ENCODE peak calls at places on chromosomes 2 and 18, in six cellular contexts. O, I, W, R, K and Y are unnamed samples.
A peak's percentile ranks its signal among the peaks of the same experiment; 100 is the strongest.

GRCh38 chr2:147348886-147349285 is 495.9 kb upstream of the ACVR2A start:
- DNase-seq in O (no peak), I (no peak), W (no peak), R (no peak), K (no peak), Y (no peak)

GRCh38 chr18:74139888-74140287 is 7.7 kb downstream of the FBXO15 start:
- DNase-seq in O (peak; percentile 76), I (no peak), W (no peak), R (no peak), K (peak; percentile 53), Y (peak; percentile 38)

GRCh38 chr18:21241224-21242131 is 554 bp upstream of the GREB1L start:
- DNase-seq in O (peak; percentile 21), I (no peak), W (peak; percentile 45), R (peak; percentile 31), K (peak; percentile 38), Y (no peak)

GRCh38 chr2:231786177-231786916 is at the start of gene COPS7B:
- DNase-seq in O (peak; percentile 75), I (peak; percentile 77), W (peak; percentile 85), R (peak; percentile 89), K (peak; percentile 90), Y (peak; percentile 86)

GRCh38 chr2:145815933-145816332 is 1296.0 kb upstream of the ZEB2 start:
- DNase-seq in O (peak; percentile 7), I (no peak), W (no peak), R (no peak), K (no peak), Y (no peak)

GRCh38 chr2:159118115-159118858 is 149.8 kb downstream of the TANC1 start:
- DNase-seq in O (peak; percentile 87), I (peak; percentile 85), W (peak; percentile 93), R (peak; percentile 70), K (peak; percentile 73), Y (peak; percentile 68)

GRCh38 chr2:240996834-240997140 is 1.6 kb upstream of the SNED1 start:
- DNase-seq in O (no peak), I (no peak), W (no peak), R (no peak), K (no peak), Y (no peak)

GRCh38 chr2:46072146-46072820 is 224.9 kb upstream of the EPAS1 start:
- DNase-seq in O (no peak), I (no peak), W (no peak), R (no peak), K (no peak), Y (no peak)

DNA sequence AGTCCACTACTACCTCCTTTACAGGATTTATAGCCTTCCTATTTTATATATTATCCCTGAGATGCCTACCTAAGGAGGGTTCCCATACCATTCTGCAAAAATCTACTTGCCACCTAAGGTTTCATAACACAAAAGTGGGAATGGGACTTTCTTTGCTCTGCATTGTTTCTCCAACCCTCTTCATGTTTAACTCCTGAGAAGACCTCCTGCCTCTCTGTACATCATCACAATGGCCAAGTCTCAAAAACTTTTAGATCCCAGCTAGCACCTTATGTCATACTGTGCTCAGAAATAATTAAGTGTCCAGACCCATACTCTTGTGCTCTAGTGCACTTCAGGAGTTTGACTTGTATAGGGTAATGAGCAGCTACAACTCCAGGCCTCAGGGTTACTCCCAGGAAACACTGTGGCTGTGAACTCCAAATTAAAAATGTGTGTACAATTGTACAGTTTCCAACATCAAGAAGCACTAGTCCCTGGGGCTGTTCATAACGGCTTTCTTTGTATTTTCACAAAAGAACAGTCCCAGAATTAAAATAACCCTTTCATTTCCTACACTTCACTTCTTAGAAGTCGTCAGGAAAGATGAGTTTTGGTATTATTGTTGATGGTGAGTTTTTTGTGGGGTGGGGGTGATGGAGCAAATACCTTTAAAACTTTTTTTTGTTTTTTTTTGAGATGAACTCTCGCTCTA is 39.4 kb downstream of the METAP1D start:
- DNase-seq in O (no peak), I (no peak), W (no peak), R (no peak), K (no peak), Y (no peak)
- TF ChIP-seq CTCF in O (no peak), I (no peak), W (no peak), R (no peak), K (no peak), Y (no peak)

GRCh38 chr18:34870916-34871315 is 160.8 kb downstream of the DTNA start:
- DNase-seq in O (no peak), I (no peak), W (no peak), R (no peak), K (no peak), Y (no peak)

GRCh38 chr18:34866739-34867138 is 156.6 kb downstream of the DTNA start:
- DNase-seq in O (peak; percentile 33), I (no peak), W (no peak), R (no peak), K (no peak), Y (no peak)

GRCh38 chr18:34864836-34865497 is 154.9 kb downstream of the DTNA start:
- DNase-seq in O (no peak), I (no peak), W (no peak), R (no peak), K (no peak), Y (no peak)

GRCh38 chr18:34866310-34866709 is 156.2 kb downstream of the DTNA start:
- DNase-seq in O (no peak), I (no peak), W (no peak), R (no peak), K (no peak), Y (no peak)

DNA sequence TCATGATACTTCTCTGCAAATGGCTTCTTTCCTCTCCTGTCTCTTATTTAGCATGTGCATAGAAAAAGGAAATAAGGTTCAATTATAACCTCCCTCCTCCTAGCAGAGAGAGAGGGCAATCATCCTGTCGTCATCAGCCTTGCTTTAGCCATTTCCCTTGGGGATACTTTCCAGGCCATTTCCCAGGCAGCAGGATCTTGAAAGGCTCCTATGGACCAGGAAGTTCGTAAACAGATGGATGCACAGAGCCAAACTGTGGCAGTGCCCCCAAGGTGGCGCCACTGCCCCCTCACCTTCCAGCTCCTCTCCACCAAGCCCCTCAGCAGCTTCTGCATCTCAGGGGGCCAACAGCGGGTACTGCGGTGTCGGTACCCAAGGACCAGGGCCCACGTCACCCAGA is 157.4 kb downstream of the DTNA start:
- DNase-seq in O (peak; percentile 49), I (no peak), W (peak; percentile 10), R (no peak), K (no peak), Y (no peak)
- TF ChIP-seq CTCF in O (peak; percentile 30), I (peak; percentile 39), W (peak; percentile 48), R (peak; percentile 1), K (no peak), Y (no peak)

GRCh38 chr2:131682122-131682944 is 154.6 kb downstream of the CCDC74A start:
- DNase-seq in O (peak; percentile 84), I (peak; percentile 79), W (peak; percentile 68), R (peak; percentile 85), K (peak; percentile 91), Y (peak; percentile 87)
- TF ChIP-seq CTCF in O (peak; percentile 7), I (no peak), W (peak; percentile 50), R (peak; percentile 20), K (peak; percentile 17), Y (peak; percentile 35)

GRCh38 chr2:191228861-191229260 is 16.3 kb upstream of the MYO1B start:
- DNase-seq in O (no peak), I (peak; percentile 65), W (no peak), R (no peak), K (no peak), Y (no peak)

GRCh38 chr2:191230174-191230573 is 15.0 kb upstream of the MYO1B start:
- DNase-seq in O (peak; percentile 96), I (no peak), W (no peak), R (no peak), K (no peak), Y (no peak)

GRCh38 chr2:191233533-191233932 is 11.7 kb upstream of the MYO1B start:
- DNase-seq in O (no peak), I (no peak), W (no peak), R (no peak), K (no peak), Y (no peak)

GRCh38 chr2:191234456-191234855 is 10.7 kb upstream of the MYO1B start:
- DNase-seq in O (no peak), I (no peak), W (no peak), R (no peak), K (no peak), Y (no peak)

DNA sequence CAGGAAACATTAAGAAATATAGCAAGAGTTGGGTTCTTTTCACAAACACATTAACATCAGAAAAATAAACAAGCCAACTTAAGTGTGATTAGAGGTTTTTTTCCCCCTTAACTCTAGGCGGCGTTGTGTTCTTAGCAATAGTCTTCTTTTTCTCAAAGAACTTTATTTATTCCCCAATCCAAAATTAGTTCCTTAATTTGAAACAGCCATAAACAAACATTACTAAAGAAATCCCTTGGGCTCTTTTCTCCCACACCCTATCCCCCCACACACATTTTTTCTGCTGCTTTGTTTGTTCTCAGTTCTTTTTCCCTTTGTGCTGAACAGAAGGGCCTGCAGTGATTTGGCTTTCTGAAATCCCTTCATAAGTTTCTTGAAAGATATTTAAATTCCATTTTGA is 13.2 kb upstream of the MYO1B start:
- DNase-seq in O (peak; percentile 84), I (no peak), W (no peak), R (no peak), K (no peak), Y (no peak)
- TF ChIP-seq CTCF in O (peak; percentile 74), I (peak; percentile 52), W (peak; percentile 53), R (peak; percentile 22), K (no peak), Y (no peak)

DNA sequence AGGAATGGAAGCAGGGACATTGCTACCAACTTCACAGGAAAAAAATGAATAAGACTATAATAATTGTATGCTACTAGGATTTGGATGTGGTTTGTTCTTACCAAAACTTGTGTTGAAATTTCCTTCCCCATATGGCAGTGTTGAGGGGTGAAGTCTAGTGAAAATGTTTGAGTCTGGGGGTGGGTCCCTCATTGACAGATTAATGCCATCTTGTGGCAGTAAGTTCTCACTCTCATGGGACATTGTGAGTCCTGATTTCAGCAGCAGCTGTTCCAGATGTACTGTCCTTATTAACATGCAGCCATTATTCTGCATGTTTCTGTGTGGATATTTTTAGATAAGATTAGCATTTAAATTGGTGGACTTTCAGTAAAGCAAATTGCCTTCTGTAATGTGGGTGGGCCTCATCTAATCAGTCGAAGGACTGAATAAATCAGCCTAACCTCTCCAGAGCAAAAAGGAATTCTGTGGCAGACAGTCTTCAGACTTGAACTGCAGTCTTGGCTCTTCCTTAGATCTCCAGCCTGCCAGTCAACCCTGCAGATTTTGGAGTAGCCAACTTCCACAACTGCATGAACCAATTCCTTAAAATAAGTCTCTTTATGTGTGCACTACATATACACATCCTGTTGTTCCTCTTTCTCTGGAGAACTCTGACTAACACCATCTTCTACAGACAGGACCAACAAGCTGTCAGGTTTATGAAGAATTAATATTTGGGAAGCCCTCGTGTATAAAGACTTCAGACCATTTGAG is 138.6 kb upstream of the ZNF516 start:
- DNase-seq in O (no peak), I (no peak), W (no peak), R (no peak), K (no peak), Y (no peak)
- TF ChIP-seq CTCF in O (no peak), I (no peak), W (no peak), R (no peak), K (no peak), Y (no peak)

GRCh38 chr2:167345559-167345958 is 457.3 kb downstream of the XIRP2 start:
- DNase-seq in O (no peak), I (no peak), W (no peak), R (no peak), K (no peak), Y (no peak)

GRCh38 chr2:167340322-167340721 is 452.0 kb downstream of the XIRP2 start:
- DNase-seq in O (no peak), I (no peak), W (no peak), R (no peak), K (no peak), Y (no peak)

GRCh38 chr2:167342769-167343168 is 454.5 kb downstream of the XIRP2 start:
- DNase-seq in O (peak; percentile 16), I (no peak), W (no peak), R (no peak), K (no peak), Y (no peak)
- TF ChIP-seq CTCF in O (peak; percentile 7), I (no peak), W (peak; percentile 34), R (no peak), K (no peak), Y (no peak)